ENCODE peak calls at places on chromosomes 12 and 14, in five cellular contexts. V is K562, T is HepG2, P is H1, B is SK-N-SH. I is an unnamed sample. For H3K4me1, the result is how much of the 10 kb centered on the place peaks cover.

GRCh38 chr12:101670007-101670671 is 27.3 kb upstream of the CHPT1 start:
- DNase-seq in V (peak), T (peak), P (no peak), B (peak), I (peak)

GRCh38 chr12:93960521-93960920 is 187.9 kb upstream of the PLXNC1 start:
- DNase-seq in V (no peak), T (no peak), P (no peak), B (no peak), I (no peak)

GRCh38 chr14:90726656-90727055 is 89.6 kb downstream of the TTC7B start:
- DNase-seq in V (no peak), T (no peak), P (no peak), B (no peak), I (peak)

GRCh38 chr14:68736519-68736918 is 56.3 kb downstream of the ZFP36L1 start:
- DNase-seq in V (no peak), T (no peak), P (no peak), B (no peak), I (no peak)

GRCh38 chr12:6981152-6982052 is 10.7 kb downstream of the EMG1 start:
- DNase-seq in V (no peak), T (peak), P (no peak), B (no peak), I (no peak)

GRCh38 chr14:27181304-27181703 is 583.5 kb upstream of the NOVA1 start:
- DNase-seq in V (no peak), T (no peak), P (no peak), B (peak), I (no peak)

GRCh38 chr14:101781240-101782061 is 19.9 kb downstream of the PPP2R5C start:
- DNase-seq in V (no peak), T (no peak), P (peak), B (peak), I (no peak)

GRCh38 chr12:31466768-31467167 is 124.2 kb downstream of the DENND5B start:
- DNase-seq in V (no peak), T (no peak), P (no peak), B (no peak), I (no peak)

GRCh38 chr12:93146970-93147369 is 217.9 kb upstream of the EEA1 start:
- DNase-seq in V (no peak), T (no peak), P (no peak), B (no peak), I (no peak)

GRCh38 chr12:10354502-10354901 is 35.3 kb downstream of the KLRK1 start:
- DNase-seq in V (no peak), T (peak), P (no peak), B (no peak), I (no peak)

GRCh38 chr12:54184024-54184805 is 4.6 kb downstream of the SMUG1 start:
- DNase-seq in V (no peak), T (no peak), P (no peak), B (no peak), I (no peak)

GRCh38 chr12:121678721-121679300 is 9.4 kb upstream of the MORN3 start:
- DNase-seq in V (peak), T (no peak), P (no peak), B (no peak), I (no peak)

GRCh38 chr14:26841920-26842741 is 244.3 kb upstream of the NOVA1 start:
- DNase-seq in V (no peak), T (peak), P (no peak), B (no peak), I (no peak)

GRCh38 chr14:29925736-29926135 is 1.9 kb downstream of the PRKD1 start:
- DNase-seq in V (no peak), T (no peak), P (no peak), B (no peak), I (no peak)
- H3K9ac ChIP-seq in V (no peak), T (no peak), P (no peak), B (no peak), I (no peak)

DNA sequence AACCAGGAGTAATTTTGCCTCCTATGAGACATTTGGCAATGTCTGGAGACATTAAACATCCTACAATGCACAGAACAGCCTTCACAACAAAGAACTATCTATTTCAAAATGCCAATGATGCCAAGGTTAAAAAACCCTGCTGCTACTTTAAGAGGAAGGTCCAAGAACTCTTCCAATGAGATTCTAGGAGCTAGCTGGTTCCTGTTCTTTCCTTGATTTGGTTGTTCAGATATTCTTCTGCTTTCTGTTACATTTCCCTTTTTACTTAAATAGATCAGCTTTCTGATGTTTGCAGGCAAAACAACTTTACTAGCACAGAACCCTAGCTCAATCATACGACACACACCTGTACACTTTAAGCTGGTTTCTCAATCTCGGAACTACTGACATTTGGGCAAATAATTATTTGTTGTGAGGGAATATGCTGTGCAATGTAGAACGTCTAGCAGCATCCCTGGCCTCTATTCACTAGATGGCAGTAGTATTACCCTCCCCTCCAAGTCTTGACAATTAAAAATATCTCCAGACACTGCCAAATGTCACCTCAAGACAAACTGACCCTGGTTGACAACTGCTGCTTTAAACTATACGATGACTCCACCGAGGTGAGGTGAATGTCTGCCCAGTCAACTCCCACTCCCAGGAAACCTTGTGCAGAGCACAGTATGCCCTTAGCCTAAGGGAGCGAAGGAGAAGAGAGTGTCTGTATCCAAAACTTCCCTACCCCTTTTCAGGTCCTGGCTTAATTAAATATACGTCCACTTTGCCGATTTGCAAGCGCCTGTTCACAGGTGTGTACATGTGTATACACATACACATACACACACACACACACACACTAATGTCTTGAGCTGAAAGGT is 4.4 kb downstream of the BLTP3B start:
- DNase-seq in V (no peak), T (no peak), P (no peak), B (no peak), I (no peak)
- TF ChIP-seq YY1 in V (no peak), T (no peak), P (no peak), B (no peak), I (no peak)

GRCh38 chr12:116045158-116045557 is 232.3 kb downstream of the MED13L start:
- DNase-seq in V (no peak), T (no peak), P (no peak), B (no peak), I (no peak)
- H3K4me1 ChIP-seq in V (under half), T (under half), P (under half), B (under half), I (under half)

DNA sequence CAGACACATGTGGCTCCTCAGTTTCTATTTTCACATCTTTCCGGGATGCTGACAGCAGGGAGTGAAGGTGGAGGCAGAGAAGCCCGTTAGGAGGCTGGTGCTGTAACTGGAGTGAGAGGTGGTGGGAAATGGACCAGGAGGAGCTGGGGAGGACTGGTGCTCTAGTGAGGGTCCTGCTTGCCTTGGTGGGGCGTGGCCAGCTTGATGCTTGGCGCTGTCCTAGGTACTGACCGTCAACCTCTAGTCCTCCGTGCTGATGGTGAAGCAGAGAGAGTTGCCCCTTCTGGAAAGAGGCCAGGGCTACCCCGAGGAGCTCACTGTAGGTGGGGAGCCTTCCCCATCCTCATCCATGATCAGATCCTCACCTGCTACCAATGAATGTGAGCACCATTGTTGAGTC is 1.4 kb downstream of the TRMT61A start:
- DNase-seq in V (peak), T (no peak), P (peak), B (no peak), I (no peak)
- H3K9ac ChIP-seq in V (peak), T (peak), P (no peak), B (no peak), I (no peak)

GRCh38 chr14:75469606-75470237 is 41.9 kb downstream of the JDP2 start:
- DNase-seq in V (no peak), T (no peak), P (no peak), B (no peak), I (no peak)
- TF ChIP-seq YY1 in V (no peak), T (no peak), P (no peak), B (no peak), I (no peak)

I was measured in NT2/D1.